ENCODE peak calls at places on chromosome 20, in eight cellular contexts. Q is A549; C is stimulated activated CD8-positive, alpha-beta memory T cell treated with anti-CD3 and anti-CD28 coated beads, Interleukin-4, amount 100 ng/mL, for 4 hours; S is HAP-1; F is fibroblast of pulmonary artery; W is adipocyte; N is stimulated activated CD4-positive, alpha-beta T cell treated with anti-CD3 and anti-CD28 coated beads, Interleukin-1b, Interleukin-23, amount 100 ng/mL, for 1 hour; J is MG63. M is an unnamed sample.

GRCh38 chr20:4512891-4513550 is 208.7 kb upstream of the PRND start:
- DNase-seq in Q (peak), J (peak), W (peak), N (no peak), C (no peak), F (peak), S (no peak), M (no peak)

GRCh38 chr20:10665791-10666190 is 8.0 kb downstream of the JAG1 start:
- DNase-seq in F (peak), Q (no peak), C (no peak), W (no peak), S (no peak), N (no peak), J (no peak), M (no peak)

GRCh38 chr20:9066196-9066595 is 2.7 kb upstream of the PLCB4 start:
- DNase-seq in Q (peak), C (no peak), S (no peak), W (no peak), J (no peak), N (no peak), F (no peak), M (no peak)

GRCh38 chr20:36344517-36345132 is 38.5 kb downstream of the DLGAP4 start:
- DNase-seq in Q (peak), F (peak), N (no peak), C (no peak), W (peak), S (peak), J (peak), M (no peak)

GRCh38 chr20:32018269-32019155 is 8.3 kb downstream of the CCM2L start:
- DNase-seq in W (no peak), J (peak), S (peak), Q (peak), F (no peak), N (peak), C (no peak), M (no peak)

GRCh38 chr20:26218301-26218700 is 521.6 kb upstream of the ZNF337 start:
- DNase-seq in F (peak), N (no peak), Q (no peak), S (no peak), W (peak), C (no peak), J (peak), M (no peak)

GRCh38 chr20:63974402-63975200 is 4.8 kb downstream of the SAMD10 start:
- DNase-seq in F (no peak), C (no peak), J (peak), W (no peak), S (no peak), Q (peak), N (no peak), M (no peak)

GRCh38 chr20:47727170-47727880 is 58.0 kb downstream of the SULF2 start:
- DNase-seq in W (no peak), C (peak), F (no peak), N (peak), J (no peak), Q (no peak), S (no peak), M (no peak)

GRCh38 chr20:52230406-52230805 is 38.8 kb upstream of the ZFP64 start:
- DNase-seq in N (no peak), W (no peak), S (no peak), Q (peak), C (no peak), J (no peak), F (peak), M (no peak)

GRCh38 chr20:60224914-60225313 is 266.7 kb downstream of the CDH26 start:
- DNase-seq in S (no peak), F (peak), W (no peak), N (no peak), Q (peak), C (no peak), J (peak), M (no peak)

GRCh38 chr20:48102821-48103635 is 317.7 kb upstream of the SULF2 start:
- DNase-seq in J (no peak), Q (no peak), W (peak), C (no peak), S (no peak), F (peak), N (no peak), M (no peak)

GRCh38 chr20:37257530-37257929 is 4.1 kb downstream of the GHRH start:
- DNase-seq in W (no peak), S (no peak), C (no peak), F (no peak), J (no peak), N (no peak), Q (no peak), M (no peak)